ENCODE peak calls at places on chromosomes 6 and 20, in ten cellular contexts. One of them, this sample, is unnamed.

GRCh38 chr6:3421145-3421544 is 35.7 kb downstream of the SLC22A23 start:
- DNase-seq in upper lobe of right lung: no peak
- DNase-seq in activated B cell treated with CpG ODN at 0.5 μM for 24 hours: no peak
- DNase-seq in PC-3: no peak
- DNase-seq in progenitor cell of endocrine pancreas: no peak
- DNase-seq in choroid plexus epithelial cell: no peak
- DNase-seq in cardiac fibroblast: no peak
- DNase-seq in prostate gland: no peak
- DNase-seq in ovary: no peak
- DNase-seq in brain microvascular endothelial cell: no peak
- DNase-seq in this sample: no peak

GRCh38 chr6:150185697-150186096 is 42.9 kb downstream of the PPP1R14C start:
- DNase-seq in upper lobe of right lung: no peak
- DNase-seq in activated B cell treated with CpG ODN at 0.5 μM for 24 hours: no peak
- DNase-seq in PC-3: no peak
- DNase-seq in progenitor cell of endocrine pancreas: no peak
- DNase-seq in choroid plexus epithelial cell: no peak
- DNase-seq in cardiac fibroblast: no peak
- DNase-seq in prostate gland: no peak
- DNase-seq in ovary: no peak
- DNase-seq in brain microvascular endothelial cell: no peak
- DNase-seq in this sample: no peak

GRCh38 chr20:35953411-35954199 is 697 bp downstream of the SCAND1 start:
- DNase-seq in upper lobe of right lung: peak
- DNase-seq in activated B cell treated with CpG ODN at 0.5 μM for 24 hours: peak
- DNase-seq in PC-3: peak
- DNase-seq in progenitor cell of endocrine pancreas: peak
- DNase-seq in choroid plexus epithelial cell: peak
- DNase-seq in cardiac fibroblast: peak
- DNase-seq in prostate gland: peak
- DNase-seq in ovary: no peak
- DNase-seq in brain microvascular endothelial cell: peak
- DNase-seq in this sample: peak

GRCh38 chr6:36368921-36369880 is 18.3 kb downstream of the ETV7 start:
- DNase-seq in upper lobe of right lung: no peak
- DNase-seq in activated B cell treated with CpG ODN at 0.5 μM for 24 hours: no peak
- DNase-seq in PC-3: no peak
- DNase-seq in progenitor cell of endocrine pancreas: no peak
- DNase-seq in choroid plexus epithelial cell: peak
- DNase-seq in cardiac fibroblast: peak
- DNase-seq in prostate gland: no peak
- DNase-seq in ovary: no peak
- DNase-seq in brain microvascular endothelial cell: peak
- DNase-seq in this sample: no peak

GRCh38 chr20:63932606-63933160 is 23.5 kb downstream of the UCKL1 start:
- DNase-seq in upper lobe of right lung: no peak
- DNase-seq in activated B cell treated with CpG ODN at 0.5 μM for 24 hours: no peak
- DNase-seq in PC-3: no peak
- DNase-seq in progenitor cell of endocrine pancreas: no peak
- DNase-seq in choroid plexus epithelial cell: no peak
- DNase-seq in cardiac fibroblast: no peak
- DNase-seq in prostate gland: no peak
- DNase-seq in ovary: no peak
- DNase-seq in brain microvascular endothelial cell: no peak
- DNase-seq in this sample: no peak

GRCh38 chr6:157148391-157149323 is 174.7 kb downstream of the TMEM242 start:
- DNase-seq in upper lobe of right lung: no peak
- DNase-seq in activated B cell treated with CpG ODN at 0.5 μM for 24 hours: no peak
- DNase-seq in PC-3: peak
- DNase-seq in progenitor cell of endocrine pancreas: no peak
- DNase-seq in choroid plexus epithelial cell: peak
- DNase-seq in cardiac fibroblast: peak
- DNase-seq in prostate gland: peak
- DNase-seq in ovary: no peak
- DNase-seq in brain microvascular endothelial cell: peak
- DNase-seq in this sample: no peak

GRCh38 chr6:84687487-84687886 is 76.9 kb downstream of the TBX18 start:
- DNase-seq in upper lobe of right lung: no peak
- DNase-seq in activated B cell treated with CpG ODN at 0.5 μM for 24 hours: no peak
- DNase-seq in PC-3: no peak
- DNase-seq in progenitor cell of endocrine pancreas: no peak
- DNase-seq in choroid plexus epithelial cell: peak
- DNase-seq in cardiac fibroblast: no peak
- DNase-seq in prostate gland: no peak
- DNase-seq in ovary: no peak
- DNase-seq in brain microvascular endothelial cell: no peak
- DNase-seq in this sample: no peak

GRCh38 chr6:145071836-145072235 is 663.5 kb downstream of the EPM2A start:
- DNase-seq in upper lobe of right lung: no peak
- DNase-seq in activated B cell treated with CpG ODN at 0.5 μM for 24 hours: no peak
- DNase-seq in PC-3: peak
- DNase-seq in progenitor cell of endocrine pancreas: no peak
- DNase-seq in choroid plexus epithelial cell: peak
- DNase-seq in cardiac fibroblast: peak
- DNase-seq in prostate gland: no peak
- DNase-seq in ovary: no peak
- DNase-seq in brain microvascular endothelial cell: peak
- DNase-seq in this sample: no peak

GRCh38 chr6:127939442-127940066 is 38.7 kb upstream of the THEMIS start:
- DNase-seq in upper lobe of right lung: no peak
- DNase-seq in activated B cell treated with CpG ODN at 0.5 μM for 24 hours: no peak
- DNase-seq in PC-3: peak
- DNase-seq in progenitor cell of endocrine pancreas: no peak
- DNase-seq in choroid plexus epithelial cell: peak
- DNase-seq in cardiac fibroblast: peak
- DNase-seq in prostate gland: peak
- DNase-seq in ovary: no peak
- DNase-seq in brain microvascular endothelial cell: peak
- DNase-seq in this sample: no peak

GRCh38 chr6:146864300-146864699 is 265.5 kb downstream of the ADGB start:
- DNase-seq in upper lobe of right lung: no peak
- DNase-seq in activated B cell treated with CpG ODN at 0.5 μM for 24 hours: no peak
- DNase-seq in PC-3: no peak
- DNase-seq in progenitor cell of endocrine pancreas: no peak
- DNase-seq in choroid plexus epithelial cell: no peak
- DNase-seq in cardiac fibroblast: no peak
- DNase-seq in prostate gland: no peak
- DNase-seq in ovary: no peak
- DNase-seq in brain microvascular endothelial cell: no peak
- DNase-seq in this sample: no peak

GRCh38 chr6:168322966-168323365 is 3.4 kb upstream of the DACT2 start:
- DNase-seq in upper lobe of right lung: no peak
- DNase-seq in activated B cell treated with CpG ODN at 0.5 μM for 24 hours: no peak
- DNase-seq in PC-3: no peak
- DNase-seq in progenitor cell of endocrine pancreas: no peak
- DNase-seq in choroid plexus epithelial cell: peak
- DNase-seq in cardiac fibroblast: no peak
- DNase-seq in prostate gland: peak
- DNase-seq in ovary: no peak
- DNase-seq in brain microvascular endothelial cell: no peak
- DNase-seq in this sample: no peak

GRCh38 chr20:62819494-62820174 is 2.8 kb downstream of the COL9A3 start:
- DNase-seq in upper lobe of right lung: no peak
- DNase-seq in activated B cell treated with CpG ODN at 0.5 μM for 24 hours: no peak
- DNase-seq in PC-3: peak
- DNase-seq in progenitor cell of endocrine pancreas: no peak
- DNase-seq in choroid plexus epithelial cell: peak
- DNase-seq in cardiac fibroblast: peak
- DNase-seq in prostate gland: no peak
- DNase-seq in ovary: no peak
- DNase-seq in brain microvascular endothelial cell: no peak
- DNase-seq in this sample: no peak

GRCh38 chr6:157050537-157051280 is 272.6 kb downstream of the TMEM242 start:
- DNase-seq in upper lobe of right lung: no peak
- DNase-seq in activated B cell treated with CpG ODN at 0.5 μM for 24 hours: no peak
- DNase-seq in PC-3: no peak
- DNase-seq in progenitor cell of endocrine pancreas: no peak
- DNase-seq in choroid plexus epithelial cell: no peak
- DNase-seq in cardiac fibroblast: no peak
- DNase-seq in prostate gland: no peak
- DNase-seq in ovary: no peak
- DNase-seq in brain microvascular endothelial cell: no peak
- DNase-seq in this sample: no peak

GRCh38 chr6:43790031-43790430 is 20.0 kb downstream of the VEGFA start:
- DNase-seq in upper lobe of right lung: no peak
- DNase-seq in activated B cell treated with CpG ODN at 0.5 μM for 24 hours: no peak
- DNase-seq in PC-3: no peak
- DNase-seq in progenitor cell of endocrine pancreas: no peak
- DNase-seq in choroid plexus epithelial cell: peak
- DNase-seq in cardiac fibroblast: peak
- DNase-seq in prostate gland: no peak
- DNase-seq in ovary: no peak
- DNase-seq in brain microvascular endothelial cell: no peak
- DNase-seq in this sample: peak

DNA sequence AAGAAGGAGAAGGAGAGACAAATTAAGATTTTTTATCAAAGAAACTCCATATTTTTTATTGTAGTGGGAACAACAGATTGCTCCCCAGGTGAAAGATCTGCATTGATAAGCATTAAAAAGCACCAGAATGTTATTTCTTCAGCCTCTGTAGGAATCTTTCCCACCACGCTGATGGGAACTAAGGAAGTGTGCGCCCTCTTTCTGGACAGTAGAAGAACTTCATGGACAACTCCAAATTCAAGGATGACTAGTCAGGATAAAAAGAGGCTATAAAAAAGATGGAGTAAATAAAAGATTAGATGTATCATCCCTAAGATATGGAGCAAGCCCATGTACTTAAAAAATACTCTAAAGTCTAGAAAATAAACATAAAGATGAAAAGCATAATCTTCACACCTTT is 45.8 kb upstream of the PAK5 start:
- DNase-seq in upper lobe of right lung: no peak
- DNase-seq in activated B cell treated with CpG ODN at 0.5 μM for 24 hours: no peak
- DNase-seq in PC-3: peak
- DNase-seq in progenitor cell of endocrine pancreas: no peak
- DNase-seq in choroid plexus epithelial cell: no peak
- DNase-seq in cardiac fibroblast: no peak
- DNase-seq in prostate gland: no peak
- DNase-seq in ovary: no peak
- DNase-seq in brain microvascular endothelial cell: no peak
- DNase-seq in this sample: no peak
- TF ChIP-seq CTCF in upper lobe of right lung: no peak
- TF ChIP-seq CTCF in activated B cell treated with CpG ODN at 0.5 μM for 24 hours: no peak
- TF ChIP-seq CTCF in PC-3: peak
- TF ChIP-seq CTCF in progenitor cell of endocrine pancreas: no peak
- TF ChIP-seq CTCF in choroid plexus epithelial cell: no peak
- TF ChIP-seq CTCF in cardiac fibroblast: no peak
- TF ChIP-seq CTCF in prostate gland: peak
- TF ChIP-seq CTCF in ovary: no peak
- TF ChIP-seq CTCF in brain microvascular endothelial cell: peak
- TF ChIP-seq CTCF in this sample: no peak

GRCh38 chr20:50478162-50479036 is 31.8 kb upstream of the PTPN1 start:
- DNase-seq in upper lobe of right lung: peak
- DNase-seq in activated B cell treated with CpG ODN at 0.5 μM for 24 hours: peak
- DNase-seq in PC-3: peak
- DNase-seq in progenitor cell of endocrine pancreas: no peak
- DNase-seq in choroid plexus epithelial cell: peak
- DNase-seq in cardiac fibroblast: peak
- DNase-seq in prostate gland: peak
- DNase-seq in ovary: peak
- DNase-seq in brain microvascular endothelial cell: peak
- DNase-seq in this sample: no peak
- TF ChIP-seq CTCF in upper lobe of right lung: peak
- TF ChIP-seq CTCF in activated B cell treated with CpG ODN at 0.5 μM for 24 hours: peak
- TF ChIP-seq CTCF in PC-3: peak
- TF ChIP-seq CTCF in progenitor cell of endocrine pancreas: peak
- TF ChIP-seq CTCF in choroid plexus epithelial cell: peak
- TF ChIP-seq CTCF in cardiac fibroblast: peak
- TF ChIP-seq CTCF in prostate gland: peak
- TF ChIP-seq CTCF in ovary: peak
- TF ChIP-seq CTCF in brain microvascular endothelial cell: peak
- TF ChIP-seq CTCF in this sample: peak

GRCh38 chr6:26389349-26389799 is 6.5 kb downstream of the BTN2A2 start:
- DNase-seq in upper lobe of right lung: no peak
- DNase-seq in activated B cell treated with CpG ODN at 0.5 μM for 24 hours: no peak
- DNase-seq in PC-3: no peak
- DNase-seq in progenitor cell of endocrine pancreas: no peak
- DNase-seq in choroid plexus epithelial cell: peak
- DNase-seq in cardiac fibroblast: peak
- DNase-seq in prostate gland: no peak
- DNase-seq in ovary: no peak
- DNase-seq in brain microvascular endothelial cell: no peak
- DNase-seq in this sample: no peak
- TF ChIP-seq CTCF in upper lobe of right lung: no peak
- TF ChIP-seq CTCF in activated B cell treated with CpG ODN at 0.5 μM for 24 hours: no peak
- TF ChIP-seq CTCF in PC-3: no peak
- TF ChIP-seq CTCF in progenitor cell of endocrine pancreas: no peak
- TF ChIP-seq CTCF in choroid plexus epithelial cell: peak
- TF ChIP-seq CTCF in cardiac fibroblast: no peak
- TF ChIP-seq CTCF in prostate gland: no peak
- TF ChIP-seq CTCF in ovary: no peak
- TF ChIP-seq CTCF in brain microvascular endothelial cell: peak
- TF ChIP-seq CTCF in this sample: peak

GRCh38 chr20:18087054-18087453 is 29.3 kb upstream of the OVOL2 start:
- DNase-seq in upper lobe of right lung: no peak
- DNase-seq in activated B cell treated with CpG ODN at 0.5 μM for 24 hours: no peak
- DNase-seq in PC-3: no peak
- DNase-seq in progenitor cell of endocrine pancreas: no peak
- DNase-seq in choroid plexus epithelial cell: no peak
- DNase-seq in cardiac fibroblast: no peak
- DNase-seq in prostate gland: no peak
- DNase-seq in ovary: no peak
- DNase-seq in brain microvascular endothelial cell: no peak
- DNase-seq in this sample: no peak

GRCh38 chr20:18091624-18092023 is 33.9 kb upstream of the OVOL2 start:
- DNase-seq in upper lobe of right lung: no peak
- DNase-seq in activated B cell treated with CpG ODN at 0.5 μM for 24 hours: no peak
- DNase-seq in PC-3: peak
- DNase-seq in progenitor cell of endocrine pancreas: no peak
- DNase-seq in choroid plexus epithelial cell: no peak
- DNase-seq in cardiac fibroblast: no peak
- DNase-seq in prostate gland: no peak
- DNase-seq in ovary: no peak
- DNase-seq in brain microvascular endothelial cell: no peak
- DNase-seq in this sample: no peak

GRCh38 chr20:18090477-18090876 is 32.8 kb upstream of the OVOL2 start:
- DNase-seq in upper lobe of right lung: no peak
- DNase-seq in activated B cell treated with CpG ODN at 0.5 μM for 24 hours: no peak
- DNase-seq in PC-3: no peak
- DNase-seq in progenitor cell of endocrine pancreas: no peak
- DNase-seq in choroid plexus epithelial cell: no peak
- DNase-seq in cardiac fibroblast: no peak
- DNase-seq in prostate gland: no peak
- DNase-seq in ovary: no peak
- DNase-seq in brain microvascular endothelial cell: no peak
- DNase-seq in this sample: no peak

GRCh38 chr20:18092890-18093289 is 35.2 kb upstream of the OVOL2 start:
- DNase-seq in upper lobe of right lung: no peak
- DNase-seq in activated B cell treated with CpG ODN at 0.5 μM for 24 hours: no peak
- DNase-seq in PC-3: no peak
- DNase-seq in progenitor cell of endocrine pancreas: no peak
- DNase-seq in choroid plexus epithelial cell: no peak
- DNase-seq in cardiac fibroblast: no peak
- DNase-seq in prostate gland: no peak
- DNase-seq in ovary: no peak
- DNase-seq in brain microvascular endothelial cell: no peak
- DNase-seq in this sample: no peak

DNA sequence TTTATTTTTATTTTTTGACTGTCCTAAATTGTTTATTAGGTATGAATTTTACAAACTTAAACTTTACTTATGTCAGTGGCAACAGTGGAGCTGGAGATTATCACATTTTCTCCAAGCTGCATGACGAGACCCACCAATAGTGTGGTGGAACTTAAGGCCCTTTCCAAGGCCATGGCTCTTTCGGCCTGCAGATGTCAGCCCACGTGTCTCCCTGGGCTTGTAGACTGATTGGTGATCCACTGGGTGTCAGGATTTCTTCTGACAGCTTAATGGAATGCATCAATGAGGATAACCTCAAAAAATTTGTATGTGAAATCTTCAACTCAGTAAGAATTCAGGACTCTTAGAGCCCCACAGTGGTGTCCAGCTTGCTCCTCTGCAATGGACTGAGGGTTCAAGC is 32.3 kb upstream of the OVOL2 start:
- DNase-seq in upper lobe of right lung: no peak
- DNase-seq in activated B cell treated with CpG ODN at 0.5 μM for 24 hours: no peak
- DNase-seq in PC-3: no peak
- DNase-seq in progenitor cell of endocrine pancreas: no peak
- DNase-seq in choroid plexus epithelial cell: peak
- DNase-seq in cardiac fibroblast: no peak
- DNase-seq in prostate gland: no peak
- DNase-seq in ovary: no peak
- DNase-seq in brain microvascular endothelial cell: no peak
- DNase-seq in this sample: no peak
- TF ChIP-seq CTCF in upper lobe of right lung: no peak
- TF ChIP-seq CTCF in activated B cell treated with CpG ODN at 0.5 μM for 24 hours: no peak
- TF ChIP-seq CTCF in PC-3: no peak
- TF ChIP-seq CTCF in progenitor cell of endocrine pancreas: no peak
- TF ChIP-seq CTCF in choroid plexus epithelial cell: no peak
- TF ChIP-seq CTCF in cardiac fibroblast: no peak
- TF ChIP-seq CTCF in prostate gland: no peak
- TF ChIP-seq CTCF in ovary: no peak
- TF ChIP-seq CTCF in brain microvascular endothelial cell: no peak
- TF ChIP-seq CTCF in this sample: no peak

This sample was measured in chondrocyte.